ENCODE peak calls at places on chromosomes 11 and 22, in nine cellular contexts. One of them, this sample, is unnamed.

GRCh38 chr11:12995211-12995610 is 13.9 kb upstream of the RASSF10 start:
- DNase-seq in Right ventricle myocardium superior: peak
- DNase-seq in stimulated activated CD8-positive, alpha-beta memory T cell treated with anti-CD3 and anti-CD28 coated beads, Interleukin-4, amount 100 ng/mL, for 4 hours: no peak
- DNase-seq in activated CD8-positive, alpha-beta T cell treated with anti-CD3 and anti-CD28 coated beads, Interleukin-2, amount 10 ng/mL, durations not matched to agents 7 days and 5 days: no peak
- DNase-seq in naive thymus-derived CD8-positive, alpha-beta T cell: no peak
- DNase-seq in AG09319: peak
- DNase-seq in fibroblast of lung: peak
- DNase-seq in activated CD4-positive, alpha-beta T cell treated with anti-CD3 and anti-CD28 coated beads, Interleukin-2, amount 10 ng/mL, durations not matched to agents 7 days and 5 days: no peak
- DNase-seq in NCI-H345: no peak
- DNase-seq in this sample: no peak

GRCh38 chr11:132744771-132745170 is 787.5 kb downstream of the OPCML start:
- DNase-seq in Right ventricle myocardium superior: no peak
- DNase-seq in stimulated activated CD8-positive, alpha-beta memory T cell treated with anti-CD3 and anti-CD28 coated beads, Interleukin-4, amount 100 ng/mL, for 4 hours: no peak
- DNase-seq in activated CD8-positive, alpha-beta T cell treated with anti-CD3 and anti-CD28 coated beads, Interleukin-2, amount 10 ng/mL, durations not matched to agents 7 days and 5 days: no peak
- DNase-seq in naive thymus-derived CD8-positive, alpha-beta T cell: no peak
- DNase-seq in AG09319: no peak
- DNase-seq in fibroblast of lung: peak
- DNase-seq in activated CD4-positive, alpha-beta T cell treated with anti-CD3 and anti-CD28 coated beads, Interleukin-2, amount 10 ng/mL, durations not matched to agents 7 days and 5 days: no peak
- DNase-seq in NCI-H345: no peak
- DNase-seq in this sample: no peak

GRCh38 chr11:110070176-110070575 is 23.0 kb upstream of the ZC3H12C start:
- DNase-seq in Right ventricle myocardium superior: no peak
- DNase-seq in stimulated activated CD8-positive, alpha-beta memory T cell treated with anti-CD3 and anti-CD28 coated beads, Interleukin-4, amount 100 ng/mL, for 4 hours: no peak
- DNase-seq in activated CD8-positive, alpha-beta T cell treated with anti-CD3 and anti-CD28 coated beads, Interleukin-2, amount 10 ng/mL, durations not matched to agents 7 days and 5 days: no peak
- DNase-seq in naive thymus-derived CD8-positive, alpha-beta T cell: no peak
- DNase-seq in AG09319: no peak
- DNase-seq in fibroblast of lung: no peak
- DNase-seq in activated CD4-positive, alpha-beta T cell treated with anti-CD3 and anti-CD28 coated beads, Interleukin-2, amount 10 ng/mL, durations not matched to agents 7 days and 5 days: no peak
- DNase-seq in NCI-H345: no peak
- DNase-seq in this sample: peak

GRCh38 chr11:28460348-28460747 is 352.2 kb downstream of the METTL15 start:
- DNase-seq in Right ventricle myocardium superior: no peak
- DNase-seq in stimulated activated CD8-positive, alpha-beta memory T cell treated with anti-CD3 and anti-CD28 coated beads, Interleukin-4, amount 100 ng/mL, for 4 hours: no peak
- DNase-seq in activated CD8-positive, alpha-beta T cell treated with anti-CD3 and anti-CD28 coated beads, Interleukin-2, amount 10 ng/mL, durations not matched to agents 7 days and 5 days: no peak
- DNase-seq in naive thymus-derived CD8-positive, alpha-beta T cell: no peak
- DNase-seq in AG09319: no peak
- DNase-seq in fibroblast of lung: peak
- DNase-seq in activated CD4-positive, alpha-beta T cell treated with anti-CD3 and anti-CD28 coated beads, Interleukin-2, amount 10 ng/mL, durations not matched to agents 7 days and 5 days: no peak
- DNase-seq in NCI-H345: no peak
- DNase-seq in this sample: no peak

GRCh38 chr11:33375688-33376311 is 118.6 kb downstream of the HIPK3 start:
- DNase-seq in Right ventricle myocardium superior: no peak
- DNase-seq in stimulated activated CD8-positive, alpha-beta memory T cell treated with anti-CD3 and anti-CD28 coated beads, Interleukin-4, amount 100 ng/mL, for 4 hours: no peak
- DNase-seq in activated CD8-positive, alpha-beta T cell treated with anti-CD3 and anti-CD28 coated beads, Interleukin-2, amount 10 ng/mL, durations not matched to agents 7 days and 5 days: no peak
- DNase-seq in naive thymus-derived CD8-positive, alpha-beta T cell: no peak
- DNase-seq in AG09319: no peak
- DNase-seq in fibroblast of lung: peak
- DNase-seq in activated CD4-positive, alpha-beta T cell treated with anti-CD3 and anti-CD28 coated beads, Interleukin-2, amount 10 ng/mL, durations not matched to agents 7 days and 5 days: no peak
- DNase-seq in NCI-H345: peak
- DNase-seq in this sample: peak

GRCh38 chr11:9802291-9802861 is 138.5 kb downstream of the SWAP70 start:
- DNase-seq in Right ventricle myocardium superior: no peak
- DNase-seq in stimulated activated CD8-positive, alpha-beta memory T cell treated with anti-CD3 and anti-CD28 coated beads, Interleukin-4, amount 100 ng/mL, for 4 hours: no peak
- DNase-seq in activated CD8-positive, alpha-beta T cell treated with anti-CD3 and anti-CD28 coated beads, Interleukin-2, amount 10 ng/mL, durations not matched to agents 7 days and 5 days: no peak
- DNase-seq in naive thymus-derived CD8-positive, alpha-beta T cell: no peak
- DNase-seq in AG09319: peak
- DNase-seq in fibroblast of lung: peak
- DNase-seq in activated CD4-positive, alpha-beta T cell treated with anti-CD3 and anti-CD28 coated beads, Interleukin-2, amount 10 ng/mL, durations not matched to agents 7 days and 5 days: no peak
- DNase-seq in NCI-H345: no peak
- DNase-seq in this sample: no peak

GRCh38 chr22:26534874-26535470 is 22.7 kb upstream of the TFIP11 start:
- DNase-seq in Right ventricle myocardium superior: no peak
- DNase-seq in stimulated activated CD8-positive, alpha-beta memory T cell treated with anti-CD3 and anti-CD28 coated beads, Interleukin-4, amount 100 ng/mL, for 4 hours: no peak
- DNase-seq in activated CD8-positive, alpha-beta T cell treated with anti-CD3 and anti-CD28 coated beads, Interleukin-2, amount 10 ng/mL, durations not matched to agents 7 days and 5 days: no peak
- DNase-seq in naive thymus-derived CD8-positive, alpha-beta T cell: no peak
- DNase-seq in AG09319: no peak
- DNase-seq in fibroblast of lung: no peak
- DNase-seq in activated CD4-positive, alpha-beta T cell treated with anti-CD3 and anti-CD28 coated beads, Interleukin-2, amount 10 ng/mL, durations not matched to agents 7 days and 5 days: no peak
- DNase-seq in NCI-H345: no peak
- DNase-seq in this sample: no peak

GRCh38 chr22:42906605-42907338 is 49.7 kb upstream of the ARFGAP3 start:
- DNase-seq in Right ventricle myocardium superior: peak
- DNase-seq in stimulated activated CD8-positive, alpha-beta memory T cell treated with anti-CD3 and anti-CD28 coated beads, Interleukin-4, amount 100 ng/mL, for 4 hours: no peak
- DNase-seq in activated CD8-positive, alpha-beta T cell treated with anti-CD3 and anti-CD28 coated beads, Interleukin-2, amount 10 ng/mL, durations not matched to agents 7 days and 5 days: no peak
- DNase-seq in naive thymus-derived CD8-positive, alpha-beta T cell: no peak
- DNase-seq in AG09319: no peak
- DNase-seq in fibroblast of lung: no peak
- DNase-seq in activated CD4-positive, alpha-beta T cell treated with anti-CD3 and anti-CD28 coated beads, Interleukin-2, amount 10 ng/mL, durations not matched to agents 7 days and 5 days: no peak
- DNase-seq in NCI-H345: no peak
- DNase-seq in this sample: peak

GRCh38 chr22:16970446-16970845 is 37.6 kb downstream of the GAB4 start:
- DNase-seq in Right ventricle myocardium superior: no peak
- DNase-seq in stimulated activated CD8-positive, alpha-beta memory T cell treated with anti-CD3 and anti-CD28 coated beads, Interleukin-4, amount 100 ng/mL, for 4 hours: no peak
- DNase-seq in activated CD8-positive, alpha-beta T cell treated with anti-CD3 and anti-CD28 coated beads, Interleukin-2, amount 10 ng/mL, durations not matched to agents 7 days and 5 days: peak
- DNase-seq in naive thymus-derived CD8-positive, alpha-beta T cell: peak
- DNase-seq in AG09319: no peak
- DNase-seq in fibroblast of lung: no peak
- DNase-seq in activated CD4-positive, alpha-beta T cell treated with anti-CD3 and anti-CD28 coated beads, Interleukin-2, amount 10 ng/mL, durations not matched to agents 7 days and 5 days: peak
- DNase-seq in NCI-H345: no peak
- DNase-seq in this sample: no peak

GRCh38 chr11:96186806-96187205 is 156.2 kb downstream of the MAML2 start:
- DNase-seq in Right ventricle myocardium superior: no peak
- DNase-seq in stimulated activated CD8-positive, alpha-beta memory T cell treated with anti-CD3 and anti-CD28 coated beads, Interleukin-4, amount 100 ng/mL, for 4 hours: no peak
- DNase-seq in activated CD8-positive, alpha-beta T cell treated with anti-CD3 and anti-CD28 coated beads, Interleukin-2, amount 10 ng/mL, durations not matched to agents 7 days and 5 days: no peak
- DNase-seq in naive thymus-derived CD8-positive, alpha-beta T cell: no peak
- DNase-seq in AG09319: no peak
- DNase-seq in fibroblast of lung: no peak
- DNase-seq in activated CD4-positive, alpha-beta T cell treated with anti-CD3 and anti-CD28 coated beads, Interleukin-2, amount 10 ng/mL, durations not matched to agents 7 days and 5 days: no peak
- DNase-seq in NCI-H345: no peak
- DNase-seq in this sample: no peak

GRCh38 chr11:61874460-61874809 is 16.9 kb downstream of the FADS3 start:
- DNase-seq in Right ventricle myocardium superior: peak
- DNase-seq in stimulated activated CD8-positive, alpha-beta memory T cell treated with anti-CD3 and anti-CD28 coated beads, Interleukin-4, amount 100 ng/mL, for 4 hours: no peak
- DNase-seq in activated CD8-positive, alpha-beta T cell treated with anti-CD3 and anti-CD28 coated beads, Interleukin-2, amount 10 ng/mL, durations not matched to agents 7 days and 5 days: no peak
- DNase-seq in naive thymus-derived CD8-positive, alpha-beta T cell: no peak
- DNase-seq in AG09319: no peak
- DNase-seq in fibroblast of lung: no peak
- DNase-seq in activated CD4-positive, alpha-beta T cell treated with anti-CD3 and anti-CD28 coated beads, Interleukin-2, amount 10 ng/mL, durations not matched to agents 7 days and 5 days: no peak
- DNase-seq in NCI-H345: no peak
- DNase-seq in this sample: no peak

GRCh38 chr11:12224537-12224893 is 114.1 kb downstream of the MICAL2 start:
- DNase-seq in Right ventricle myocardium superior: peak
- DNase-seq in stimulated activated CD8-positive, alpha-beta memory T cell treated with anti-CD3 and anti-CD28 coated beads, Interleukin-4, amount 100 ng/mL, for 4 hours: peak
- DNase-seq in activated CD8-positive, alpha-beta T cell treated with anti-CD3 and anti-CD28 coated beads, Interleukin-2, amount 10 ng/mL, durations not matched to agents 7 days and 5 days: peak
- DNase-seq in naive thymus-derived CD8-positive, alpha-beta T cell: peak
- DNase-seq in AG09319: no peak
- DNase-seq in fibroblast of lung: peak
- DNase-seq in activated CD4-positive, alpha-beta T cell treated with anti-CD3 and anti-CD28 coated beads, Interleukin-2, amount 10 ng/mL, durations not matched to agents 7 days and 5 days: peak
- DNase-seq in NCI-H345: no peak
- DNase-seq in this sample: peak

GRCh38 chr11:76857776-76858461 is 2.8 kb upstream of the ACER3 start:
- DNase-seq in Right ventricle myocardium superior: no peak
- DNase-seq in stimulated activated CD8-positive, alpha-beta memory T cell treated with anti-CD3 and anti-CD28 coated beads, Interleukin-4, amount 100 ng/mL, for 4 hours: no peak
- DNase-seq in activated CD8-positive, alpha-beta T cell treated with anti-CD3 and anti-CD28 coated beads, Interleukin-2, amount 10 ng/mL, durations not matched to agents 7 days and 5 days: no peak
- DNase-seq in naive thymus-derived CD8-positive, alpha-beta T cell: no peak
- DNase-seq in AG09319: no peak
- DNase-seq in fibroblast of lung: no peak
- DNase-seq in activated CD4-positive, alpha-beta T cell treated with anti-CD3 and anti-CD28 coated beads, Interleukin-2, amount 10 ng/mL, durations not matched to agents 7 days and 5 days: no peak
- DNase-seq in NCI-H345: no peak
- DNase-seq in this sample: peak

GRCh38 chr11:8932564-8933180 is at the start of gene C11orf16:
- DNase-seq in Right ventricle myocardium superior: no peak
- DNase-seq in stimulated activated CD8-positive, alpha-beta memory T cell treated with anti-CD3 and anti-CD28 coated beads, Interleukin-4, amount 100 ng/mL, for 4 hours: no peak
- DNase-seq in activated CD8-positive, alpha-beta T cell treated with anti-CD3 and anti-CD28 coated beads, Interleukin-2, amount 10 ng/mL, durations not matched to agents 7 days and 5 days: no peak
- DNase-seq in naive thymus-derived CD8-positive, alpha-beta T cell: no peak
- DNase-seq in AG09319: no peak
- DNase-seq in fibroblast of lung: no peak
- DNase-seq in activated CD4-positive, alpha-beta T cell treated with anti-CD3 and anti-CD28 coated beads, Interleukin-2, amount 10 ng/mL, durations not matched to agents 7 days and 5 days: no peak
- DNase-seq in NCI-H345: no peak
- DNase-seq in this sample: no peak

GRCh38 chr11:102630598-102631448 is 5.7 kb upstream of the MMP20 start:
- DNase-seq in Right ventricle myocardium superior: no peak
- DNase-seq in stimulated activated CD8-positive, alpha-beta memory T cell treated with anti-CD3 and anti-CD28 coated beads, Interleukin-4, amount 100 ng/mL, for 4 hours: no peak
- DNase-seq in activated CD8-positive, alpha-beta T cell treated with anti-CD3 and anti-CD28 coated beads, Interleukin-2, amount 10 ng/mL, durations not matched to agents 7 days and 5 days: no peak
- DNase-seq in naive thymus-derived CD8-positive, alpha-beta T cell: no peak
- DNase-seq in AG09319: no peak
- DNase-seq in fibroblast of lung: no peak
- DNase-seq in activated CD4-positive, alpha-beta T cell treated with anti-CD3 and anti-CD28 coated beads, Interleukin-2, amount 10 ng/mL, durations not matched to agents 7 days and 5 days: no peak
- DNase-seq in NCI-H345: no peak
- DNase-seq in this sample: no peak

GRCh38 chr11:64331569-64332371 is 8.2 kb upstream of the CCDC88B start:
- DNase-seq in Right ventricle myocardium superior: peak
- DNase-seq in stimulated activated CD8-positive, alpha-beta memory T cell treated with anti-CD3 and anti-CD28 coated beads, Interleukin-4, amount 100 ng/mL, for 4 hours: peak
- DNase-seq in activated CD8-positive, alpha-beta T cell treated with anti-CD3 and anti-CD28 coated beads, Interleukin-2, amount 10 ng/mL, durations not matched to agents 7 days and 5 days: peak
- DNase-seq in naive thymus-derived CD8-positive, alpha-beta T cell: peak
- DNase-seq in AG09319: peak
- DNase-seq in fibroblast of lung: peak
- DNase-seq in activated CD4-positive, alpha-beta T cell treated with anti-CD3 and anti-CD28 coated beads, Interleukin-2, amount 10 ng/mL, durations not matched to agents 7 days and 5 days: peak
- DNase-seq in NCI-H345: peak
- DNase-seq in this sample: peak

GRCh38 chr11:2762451-2762850 is 62.7 kb upstream of the KCNQ1OT1 start:
- DNase-seq in Right ventricle myocardium superior: peak
- DNase-seq in stimulated activated CD8-positive, alpha-beta memory T cell treated with anti-CD3 and anti-CD28 coated beads, Interleukin-4, amount 100 ng/mL, for 4 hours: no peak
- DNase-seq in activated CD8-positive, alpha-beta T cell treated with anti-CD3 and anti-CD28 coated beads, Interleukin-2, amount 10 ng/mL, durations not matched to agents 7 days and 5 days: no peak
- DNase-seq in naive thymus-derived CD8-positive, alpha-beta T cell: no peak
- DNase-seq in AG09319: no peak
- DNase-seq in fibroblast of lung: no peak
- DNase-seq in activated CD4-positive, alpha-beta T cell treated with anti-CD3 and anti-CD28 coated beads, Interleukin-2, amount 10 ng/mL, durations not matched to agents 7 days and 5 days: peak
- DNase-seq in NCI-H345: no peak
- DNase-seq in this sample: no peak

GRCh38 chr11:61718613-61719302 is 33.7 kb upstream of the MYRF start:
- DNase-seq in Right ventricle myocardium superior: peak
- DNase-seq in stimulated activated CD8-positive, alpha-beta memory T cell treated with anti-CD3 and anti-CD28 coated beads, Interleukin-4, amount 100 ng/mL, for 4 hours: no peak
- DNase-seq in activated CD8-positive, alpha-beta T cell treated with anti-CD3 and anti-CD28 coated beads, Interleukin-2, amount 10 ng/mL, durations not matched to agents 7 days and 5 days: no peak
- DNase-seq in naive thymus-derived CD8-positive, alpha-beta T cell: no peak
- DNase-seq in AG09319: peak
- DNase-seq in fibroblast of lung: peak
- DNase-seq in activated CD4-positive, alpha-beta T cell treated with anti-CD3 and anti-CD28 coated beads, Interleukin-2, amount 10 ng/mL, durations not matched to agents 7 days and 5 days: no peak
- DNase-seq in NCI-H345: no peak
- DNase-seq in this sample: peak

GRCh38 chr11:47179655-47179991 is 2.9 kb upstream of the ARFGAP2 start:
- DNase-seq in Right ventricle myocardium superior: no peak
- DNase-seq in stimulated activated CD8-positive, alpha-beta memory T cell treated with anti-CD3 and anti-CD28 coated beads, Interleukin-4, amount 100 ng/mL, for 4 hours: no peak
- DNase-seq in activated CD8-positive, alpha-beta T cell treated with anti-CD3 and anti-CD28 coated beads, Interleukin-2, amount 10 ng/mL, durations not matched to agents 7 days and 5 days: peak
- DNase-seq in naive thymus-derived CD8-positive, alpha-beta T cell: peak
- DNase-seq in AG09319: no peak
- DNase-seq in fibroblast of lung: no peak
- DNase-seq in activated CD4-positive, alpha-beta T cell treated with anti-CD3 and anti-CD28 coated beads, Interleukin-2, amount 10 ng/mL, durations not matched to agents 7 days and 5 days: peak
- DNase-seq in NCI-H345: peak
- DNase-seq in this sample: peak

GRCh38 chr22:18078329-18079041 is 695 bp downstream of the PEX26 start:
- DNase-seq in Right ventricle myocardium superior: peak
- DNase-seq in stimulated activated CD8-positive, alpha-beta memory T cell treated with anti-CD3 and anti-CD28 coated beads, Interleukin-4, amount 100 ng/mL, for 4 hours: no peak
- DNase-seq in activated CD8-positive, alpha-beta T cell treated with anti-CD3 and anti-CD28 coated beads, Interleukin-2, amount 10 ng/mL, durations not matched to agents 7 days and 5 days: peak
- DNase-seq in naive thymus-derived CD8-positive, alpha-beta T cell: no peak
- DNase-seq in AG09319: no peak
- DNase-seq in fibroblast of lung: peak
- DNase-seq in activated CD4-positive, alpha-beta T cell treated with anti-CD3 and anti-CD28 coated beads, Interleukin-2, amount 10 ng/mL, durations not matched to agents 7 days and 5 days: peak
- DNase-seq in NCI-H345: peak
- DNase-seq in this sample: peak

GRCh38 chr11:35178862-35179261 is 39.9 kb downstream of the CD44 start:
- DNase-seq in Right ventricle myocardium superior: no peak
- DNase-seq in stimulated activated CD8-positive, alpha-beta memory T cell treated with anti-CD3 and anti-CD28 coated beads, Interleukin-4, amount 100 ng/mL, for 4 hours: no peak
- DNase-seq in activated CD8-positive, alpha-beta T cell treated with anti-CD3 and anti-CD28 coated beads, Interleukin-2, amount 10 ng/mL, durations not matched to agents 7 days and 5 days: no peak
- DNase-seq in naive thymus-derived CD8-positive, alpha-beta T cell: no peak
- DNase-seq in AG09319: no peak
- DNase-seq in fibroblast of lung: peak
- DNase-seq in activated CD4-positive, alpha-beta T cell treated with anti-CD3 and anti-CD28 coated beads, Interleukin-2, amount 10 ng/mL, durations not matched to agents 7 days and 5 days: no peak
- DNase-seq in NCI-H345: no peak
- DNase-seq in this sample: no peak

GRCh38 chr22:22887621-22888503 is at the start of gene IGLL5:
- DNase-seq in Right ventricle myocardium superior: no peak
- DNase-seq in stimulated activated CD8-positive, alpha-beta memory T cell treated with anti-CD3 and anti-CD28 coated beads, Interleukin-4, amount 100 ng/mL, for 4 hours: no peak
- DNase-seq in activated CD8-positive, alpha-beta T cell treated with anti-CD3 and anti-CD28 coated beads, Interleukin-2, amount 10 ng/mL, durations not matched to agents 7 days and 5 days: no peak
- DNase-seq in naive thymus-derived CD8-positive, alpha-beta T cell: no peak
- DNase-seq in AG09319: no peak
- DNase-seq in fibroblast of lung: no peak
- DNase-seq in activated CD4-positive, alpha-beta T cell treated with anti-CD3 and anti-CD28 coated beads, Interleukin-2, amount 10 ng/mL, durations not matched to agents 7 days and 5 days: no peak
- DNase-seq in NCI-H345: no peak
- DNase-seq in this sample: no peak

GRCh38 chr11:72328366-72329224 is 84.6 kb upstream of the PHOX2A start:
- DNase-seq in Right ventricle myocardium superior: no peak
- DNase-seq in stimulated activated CD8-positive, alpha-beta memory T cell treated with anti-CD3 and anti-CD28 coated beads, Interleukin-4, amount 100 ng/mL, for 4 hours: no peak
- DNase-seq in activated CD8-positive, alpha-beta T cell treated with anti-CD3 and anti-CD28 coated beads, Interleukin-2, amount 10 ng/mL, durations not matched to agents 7 days and 5 days: peak
- DNase-seq in naive thymus-derived CD8-positive, alpha-beta T cell: no peak
- DNase-seq in AG09319: no peak
- DNase-seq in fibroblast of lung: peak
- DNase-seq in activated CD4-positive, alpha-beta T cell treated with anti-CD3 and anti-CD28 coated beads, Interleukin-2, amount 10 ng/mL, durations not matched to agents 7 days and 5 days: no peak
- DNase-seq in NCI-H345: no peak
- DNase-seq in this sample: peak

This sample was measured in dermis blood vessel endothelial cell.